ENCODE peak calls at places on chromosome 1, in eight cellular contexts. R, N, D, M, V, G, B and P are unnamed samples.

GRCh38 chr1:214281902-214282695 is 1.1 kb downstream of the SMYD2 start:
- DNase-seq in R (no peak), N (peak; percentile 36), D (no peak), M (peak; percentile 24), V (no peak), G (peak; percentile 82), B (peak; percentile 12), P (peak; percentile 40)

GRCh38 chr1:110554871-110555801 is 36.2 kb upstream of the KCNA10 start:
- DNase-seq in R (no peak), N (no peak), D (peak; percentile 12), M (no peak), V (peak; percentile 76), G (no peak), B (peak; percentile 21), P (peak; percentile 13)

GRCh38 chr1:33387512-33388079 is 43.3 kb downstream of the PHC2 start:
- DNase-seq in R (no peak), N (no peak), D (no peak), M (no peak), V (no peak), G (peak; percentile 93), B (no peak), P (peak; percentile 74)

GRCh38 chr1:45007311-45007710 is 3.8 kb downstream of the HECTD3 start:
- DNase-seq in R (no peak), N (no peak), D (no peak), M (no peak), V (no peak), G (no peak), B (no peak), P (no peak)

GRCh38 chr1:53350853-53351767 is 23.2 kb upstream of the LRP8 start:
- DNase-seq in R (no peak), N (no peak), D (no peak), M (no peak), V (no peak), G (no peak), B (no peak), P (no peak)

GRCh38 chr1:202961220-202961880 is 3.2 kb upstream of the ADIPOR1 start:
- DNase-seq in R (peak; percentile 51), N (no peak), D (no peak), M (no peak), V (no peak), G (no peak), B (no peak), P (no peak)

GRCh38 chr1:150619576-150620509 is 9.6 kb downstream of the ENSA start:
- DNase-seq in R (no peak), N (no peak), D (no peak), M (peak; percentile 87), V (no peak), G (peak; percentile 88), B (peak; percentile 48), P (peak; percentile 55)

GRCh38 chr1:33260435-33260980 is 4.2 kb downstream of the ZNF362 start:
- DNase-seq in R (peak; percentile 72), N (no peak), D (no peak), M (no peak), V (no peak), G (no peak), B (no peak), P (no peak)